ENCODE peak calls at places on chromosomes 1 and 21, in nine cellular contexts. H is cardiac muscle cell; M is GM10248; Q is naive thymus-derived CD8-positive, alpha-beta T cell; N is NCI-H226; E is GM04503; X is HTR-8/SVneo; W is T-helper 2 cell; B is mesothelial cell of epicardium. C is an unnamed sample.

GRCh38 chr1:162019006-162019405 is 4.7 kb downstream of the OLFML2B start:
- DNase-seq in H (no peak), M (no peak), Q (no peak), N (peak), E (no peak), X (no peak), W (no peak), B (no peak), C (no peak)

GRCh38 chr1:226349081-226349480 is 40.1 kb upstream of the LIN9 start:
- DNase-seq in H (no peak), M (no peak), Q (no peak), N (no peak), E (no peak), X (no peak), W (no peak), B (no peak), C (peak)

GRCh38 chr1:165355977-165356811 is at the start of gene LMX1A:
- DNase-seq in H (no peak), M (no peak), Q (no peak), N (no peak), E (no peak), X (no peak), W (no peak), B (no peak), C (peak)

GRCh38 chr1:171798311-171798710 is 16.9 kb downstream of the METTL13 start:
- DNase-seq in H (no peak), M (no peak), Q (no peak), N (no peak), E (no peak), X (no peak), W (no peak), B (no peak), C (no peak)

GRCh38 chr1:1796466-1796865 is 18.2 kb upstream of the NADK start:
- DNase-seq in H (no peak), M (no peak), Q (no peak), N (no peak), E (no peak), X (no peak), W (no peak), B (no peak), C (no peak)

GRCh38 chr1:73626326-73626725 is 571.6 kb downstream of the LRRIQ3 start:
- DNase-seq in H (no peak), M (no peak), Q (no peak), N (no peak), E (no peak), X (no peak), W (no peak), B (no peak), C (no peak)

GRCh38 chr1:94306521-94306920 is 69.1 kb upstream of the ARHGAP29 start:
- DNase-seq in H (no peak), M (no peak), Q (no peak), N (no peak), E (no peak), X (no peak), W (no peak), B (no peak), C (no peak)

GRCh38 chr1:186977266-186977957 is 148.7 kb downstream of the PLA2G4A start:
- DNase-seq in H (no peak), M (no peak), Q (no peak), N (no peak), E (no peak), X (no peak), W (no peak), B (no peak), C (no peak)

GRCh38 chr1:16125088-16125470 is 30.8 kb downstream of the EPHA2 start:
- DNase-seq in H (no peak), M (no peak), Q (no peak), N (no peak), E (no peak), X (no peak), W (no peak), B (no peak), C (no peak)

GRCh38 chr1:76279387-76279748 is 204.8 kb downstream of the ST6GALNAC3 start:
- DNase-seq in H (peak), M (no peak), Q (no peak), N (no peak), E (no peak), X (no peak), W (no peak), B (no peak), C (no peak)

GRCh38 chr1:207910678-207911354 is at the start of gene CD34:
- DNase-seq in H (peak), M (no peak), Q (no peak), N (no peak), E (no peak), X (peak), W (no peak), B (no peak), C (peak)

GRCh38 chr1:51282605-51283004 is 46.5 kb downstream of the RNF11 start:
- DNase-seq in H (no peak), M (no peak), Q (no peak), N (no peak), E (no peak), X (no peak), W (no peak), B (no peak), C (no peak)

GRCh38 chr1:52296345-52296744 is 69.7 kb downstream of the CC2D1B start:
- DNase-seq in H (peak), M (peak), Q (no peak), N (peak), E (peak), X (peak), W (no peak), B (no peak), C (no peak)

GRCh38 chr1:84969489-84970250 is 27.2 kb downstream of the MCOLN2 start:
- DNase-seq in H (no peak), M (no peak), Q (no peak), N (no peak), E (no peak), X (no peak), W (no peak), B (no peak), C (no peak)

GRCh38 chr1:168187180-168187579 is 8.4 kb downstream of the TIPRL start:
- DNase-seq in H (no peak), M (no peak), Q (no peak), N (no peak), E (no peak), X (no peak), W (no peak), B (no peak), C (no peak)

GRCh38 chr1:240820816-240821215 is 208.9 kb upstream of the GREM2 start:
- DNase-seq in H (no peak), M (no peak), Q (no peak), N (no peak), E (no peak), X (no peak), W (no peak), B (no peak), C (no peak)

GRCh38 chr21:37208056-37208705 is 59.0 kb downstream of the VPS26C start:
- DNase-seq in H (peak), M (peak), Q (no peak), N (no peak), E (no peak), X (no peak), W (no peak), B (no peak), C (no peak)

GRCh38 chr1:22635436-22635835 is 992 bp upstream of the C1QA start:
- DNase-seq in H (no peak), M (no peak), Q (no peak), N (no peak), E (no peak), X (no peak), W (no peak), B (no peak), C (no peak)

GRCh38 chr1:41776896-41777431 is 141.8 kb downstream of the HIVEP3 start:
- DNase-seq in H (no peak), M (no peak), Q (no peak), N (peak), E (no peak), X (no peak), W (no peak), B (no peak), C (no peak)

GRCh38 chr1:207911983-207912760 is 1.2 kb upstream of the CD34 start:
- DNase-seq in H (no peak), M (no peak), Q (no peak), N (no peak), E (no peak), X (no peak), W (no peak), B (no peak), C (no peak)

GRCh38 chr1:38873027-38873969 is at the start of gene MYCBP:
- DNase-seq in H (peak), M (peak), Q (peak), N (peak), E (peak), X (peak), W (peak), B (peak), C (peak)

GRCh38 chr1:157156058-157156541 is 17.9 kb upstream of the ETV3 start:
- DNase-seq in H (peak), M (peak), Q (peak), N (peak), E (no peak), X (peak), W (peak), B (peak), C (peak)

GRCh38 chr1:184854456-184855180 is 100.0 kb upstream of the EDEM3 start:
- DNase-seq in H (no peak), M (no peak), Q (no peak), N (peak), E (no peak), X (no peak), W (no peak), B (no peak), C (no peak)

GRCh38 chr1:178328728-178329127 is 168.0 kb downstream of the CLEC20A start:
- DNase-seq in H (no peak), M (no peak), Q (no peak), N (no peak), E (no peak), X (no peak), W (no peak), B (no peak), C (no peak)

GRCh38 chr21:45552696-45553391 is 10.6 kb upstream of the SLC19A1 start:
- DNase-seq in H (no peak), M (no peak), Q (no peak), N (no peak), E (no peak), X (no peak), W (peak), B (peak), C (no peak)

GRCh38 chr21:41737656-41738324 is 29.1 kb downstream of the RIPK4 start:
- DNase-seq in H (no peak), M (no peak), Q (no peak), N (no peak), E (no peak), X (no peak), W (no peak), B (no peak), C (no peak)

GRCh38 chr1:117632269-117633067 is 26.6 kb downstream of the TENT5C start:
- DNase-seq in H (no peak), M (no peak), Q (no peak), N (no peak), E (no peak), X (no peak), W (no peak), B (no peak), C (no peak)